ENCODE peak calls at places on chromosomes 6 and 20, in seven cellular contexts. N is prostate gland, W is astrocyte, Z is uterus, J is Peyer's patch, B is breast epithelium, U is tibial artery. Q is an unnamed sample. For H3K4me1, the result is how much of the 10 kb centered on the place peaks cover.

GRCh38 chr20:47456952-47457724 is 44.5 kb upstream of the NCOA3 start:
- DNase-seq in B (no peak), J (no peak), W (peak), N (no peak), U (no peak), Z (no peak), Q (no peak)

GRCh38 chr6:167760979-167761793 is 65.5 kb upstream of the AFDN start:
- DNase-seq in J (no peak), U (peak), Z (peak), B (peak), W (peak), N (peak), Q (no peak)

GRCh38 chr6:9523462-9523861 is 891.4 kb downstream of the TFAP2A start:
- DNase-seq in W (peak), Z (no peak), J (no peak), B (no peak), N (no peak), U (no peak), Q (no peak)

GRCh38 chr20:3045042-3045815 is 623 bp upstream of the MRPS26 start:
- DNase-seq in Z (no peak), B (peak), N (peak), W (peak), J (peak), U (peak), Q (no peak)

GRCh38 chr6:53134601-53135235 is 13.9 kb downstream of the GCM1 start:
- DNase-seq in B (no peak), W (no peak), Z (no peak), N (no peak), J (no peak), U (no peak), Q (no peak)

GRCh38 chr6:36636687-36637418 is 41.7 kb upstream of the CDKN1A start:
- DNase-seq in B (no peak), J (no peak), N (no peak), Z (no peak), W (no peak), U (no peak), Q (no peak)

GRCh38 chr6:165081944-165082532 is 227.4 kb downstream of the C6orf118 start:
- DNase-seq in J (no peak), B (no peak), N (no peak), W (no peak), U (no peak), Z (no peak), Q (no peak)

GRCh38 chr6:32967151-32968091 is 973 bp upstream of the BRD2 start:
- DNase-seq in W (peak), U (no peak), B (no peak), Z (no peak), N (no peak), J (no peak), Q (peak)

GRCh38 chr20:2399390-2399789 is 18.7 kb downstream of the TGM6 start:
- DNase-seq in B (no peak), U (no peak), Z (no peak), N (no peak), W (no peak), J (no peak), Q (no peak)

DNA sequence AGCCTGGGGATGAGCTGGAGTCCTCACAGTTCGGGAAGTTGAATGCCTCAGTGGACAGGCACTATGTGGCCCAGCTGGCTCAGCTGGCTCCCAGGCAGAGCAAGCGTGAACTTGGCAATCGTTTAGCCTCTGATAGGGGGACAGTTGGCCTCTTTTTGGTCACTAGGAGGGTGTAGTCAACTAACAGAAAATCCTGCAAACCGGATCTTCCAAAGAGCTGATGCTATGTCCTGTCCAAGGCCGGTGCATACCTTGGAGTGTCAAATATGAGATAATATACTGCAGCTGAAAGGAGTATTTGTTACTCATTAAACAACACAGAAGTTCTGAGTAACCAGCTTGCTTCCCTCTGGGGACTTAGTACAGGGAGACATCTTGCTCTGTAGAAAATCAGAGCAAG is 126.2 kb upstream of the EXOC2 start:
- DNase-seq in Z (no peak), W (no peak), J (no peak), B (no peak), U (no peak), N (no peak), Q (no peak)
- H3K4me1 ChIP-seq in Z (under half), W (under half), J (under half), B (under half), U (under half), N (under half), Q (under half)

DNA sequence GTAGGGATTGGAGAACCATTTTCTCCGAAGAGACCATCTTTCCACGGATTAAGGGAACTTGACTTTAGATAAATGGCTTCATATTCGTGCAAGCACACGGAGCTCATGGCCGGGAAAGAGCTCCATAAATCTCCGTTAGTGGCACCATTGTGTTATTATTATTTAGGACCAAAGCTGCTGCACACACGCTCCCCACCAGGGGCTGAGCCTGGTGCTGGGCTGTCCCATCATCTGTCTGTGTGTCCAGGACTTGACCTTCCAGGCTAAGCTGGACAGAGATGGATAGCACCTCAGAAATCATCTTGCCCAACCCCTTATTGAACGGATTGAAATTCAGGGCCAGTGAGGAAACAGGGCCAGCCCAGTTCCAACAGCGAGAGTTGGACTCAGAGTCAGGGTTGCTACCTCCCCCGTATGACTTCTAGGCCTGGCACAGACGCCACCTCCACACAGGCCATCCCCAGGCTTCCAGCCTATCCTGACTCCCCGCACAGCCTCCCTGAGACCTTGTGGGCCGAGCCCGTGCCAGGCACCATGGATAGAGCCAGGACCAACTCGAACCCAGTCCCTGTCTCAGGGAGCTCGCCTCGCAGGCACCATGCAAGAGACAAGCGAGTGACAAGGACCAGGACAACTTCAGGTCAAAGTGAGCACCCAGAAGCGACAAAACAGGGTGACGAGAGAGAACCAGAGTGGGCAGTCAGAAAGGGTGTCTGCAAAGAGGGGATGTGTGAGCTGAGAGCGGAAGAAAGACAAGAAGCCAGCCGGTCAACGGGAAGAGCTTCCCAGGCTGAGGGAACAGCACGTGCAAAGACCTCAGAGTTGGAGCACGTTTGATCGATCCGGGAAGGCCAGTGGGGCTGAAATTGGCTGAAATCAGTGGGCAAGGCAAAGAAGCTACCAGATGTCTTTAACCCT is 45.4 kb downstream of the KIAA1755 start:
- DNase-seq in U (no peak), B (no peak), W (no peak), N (no peak), J (no peak), Z (no peak), Q (no peak)
- TF ChIP-seq CTCF in U (no peak), B (no peak), W (peak), N (no peak), J (no peak), Z (no peak), Q (no peak)

GRCh38 chr20:41048475-41049242 is 20.0 kb downstream of the TOP1 start:
- DNase-seq in U (no peak), W (no peak), J (no peak), N (no peak), B (no peak), Z (no peak), Q (peak)
- H3K4me1 ChIP-seq in U (half or more), W (under half), J (under half), N (under half), B (under half), Z (under half), Q (half or more)

DNA sequence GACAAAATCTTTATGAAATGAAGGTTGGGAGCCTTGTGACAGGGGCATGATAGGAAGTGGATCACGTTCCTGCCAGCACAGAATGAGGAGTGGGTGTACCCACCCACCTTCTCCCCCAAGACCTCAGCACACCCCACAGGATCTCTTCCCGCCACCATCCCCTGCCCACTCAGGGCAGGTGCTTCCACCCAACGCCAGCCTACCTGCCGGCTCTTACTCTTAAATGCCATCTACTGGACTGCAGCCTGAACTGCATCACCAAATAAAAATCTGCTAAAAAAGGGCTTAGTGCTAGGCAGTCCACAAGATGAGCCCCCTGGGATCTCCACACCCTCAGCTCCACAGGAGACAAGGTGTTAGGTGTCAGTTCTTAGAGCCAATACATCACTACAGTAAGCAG is 20.6 kb downstream of the DTNBP1 start:
- DNase-seq in B (no peak), W (no peak), Z (no peak), U (no peak), N (no peak), J (no peak), Q (peak)
- TF ChIP-seq CTCF in B (no peak), W (peak), Z (no peak), U (no peak), N (no peak), J (peak), Q (peak)

DNA sequence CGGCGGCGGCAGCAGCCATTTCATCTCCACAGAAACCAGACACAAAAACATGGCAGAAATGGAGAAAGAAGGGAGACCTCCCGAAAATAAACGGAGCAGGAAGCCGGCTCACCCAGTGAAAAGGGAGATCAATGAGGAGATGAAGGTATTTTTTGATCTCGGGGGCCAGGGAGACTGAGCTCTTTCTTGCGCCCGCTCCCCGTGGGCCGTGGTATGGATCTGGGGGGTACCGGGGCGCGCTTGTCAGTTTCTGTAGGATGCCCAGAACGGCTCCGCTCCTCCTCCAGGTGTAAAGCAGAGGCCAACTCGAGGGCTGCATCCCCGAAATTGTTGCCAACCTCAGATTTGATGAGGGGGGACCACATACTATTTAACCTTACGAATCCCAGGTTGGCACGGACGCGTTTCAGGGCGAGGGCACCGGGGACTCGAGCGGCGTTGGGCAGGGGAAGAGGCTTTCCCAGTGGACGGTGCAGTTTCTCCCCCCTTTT is 696 bp downstream of the SOBP start:
- DNase-seq in J (peak), U (peak), B (no peak), W (no peak), N (peak), Z (no peak), Q (peak)
- H3K4me1 ChIP-seq in J (under half), U (under half), B (under half), W (under half), N (under half), Z (under half), Q (half or more)

GRCh38 chr6:76682842-76683241 is 610.4 kb upstream of the IMPG1 start:
- DNase-seq in B (no peak), U (no peak), Z (no peak), W (no peak), J (no peak), N (no peak), Q (peak)
- TF ChIP-seq CTCF in B (no peak), U (peak), Z (no peak), W (peak), J (peak), N (peak), Q (peak)

DNA sequence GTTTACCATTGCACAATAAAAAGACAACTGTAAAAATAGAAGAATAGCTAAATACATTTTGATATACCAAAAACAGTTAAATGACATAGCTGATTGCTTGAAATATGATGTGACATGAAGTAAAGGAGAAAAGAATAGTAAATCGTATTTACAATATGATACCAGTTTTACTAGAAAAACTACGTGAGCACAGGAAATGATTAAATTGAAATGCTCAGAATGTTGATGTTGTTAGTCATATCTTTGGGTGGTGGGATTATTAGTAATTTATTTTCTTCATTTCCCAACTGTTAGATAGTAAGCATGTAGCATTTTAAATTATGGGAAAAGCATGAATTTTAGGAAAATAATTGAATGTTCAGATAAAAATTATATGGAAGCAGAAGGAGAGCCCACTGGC is 268.3 kb upstream of the TAB2 start:
- DNase-seq in B (no peak), Z (no peak), N (no peak), J (no peak), W (peak), U (no peak), Q (no peak)
- H3K4me1 ChIP-seq in B (under half), Z (under half), N (under half), J (under half), W (under half), U (under half), Q (under half)